ENCODE peak calls at places on chromosome 7, in five cellular contexts. P, A, B, Z and F are unnamed samples.

GRCh38 chr7:70193514-70193913 is 595.2 kb downstream of the AUTS2 start:
- DNase-seq in B (no peak), A (no peak), P (no peak), Z (peak; percentile 12), F (no peak)

GRCh38 chr7:108203433-108204002 is 73.4 kb upstream of the LAMB4 start:
- DNase-seq in P (no peak), Z (no peak), B (no peak), A (no peak), F (no peak)

GRCh38 chr7:75734586-75735047 is 4.1 kb downstream of the HIP1 start:
- DNase-seq in A (no peak), Z (no peak), P (no peak), B (no peak), F (no peak)

GRCh38 chr7:147756290-147756689 is 834.3 kb upstream of the C7orf33 start:
- DNase-seq in P (no peak), A (no peak), B (no peak), Z (no peak), F (no peak)

GRCh38 chr7:38929460-38930171 is 20.6 kb upstream of the VPS41 start:
- DNase-seq in B (no peak), A (no peak), Z (peak; percentile 74), P (no peak), F (no peak)

GRCh38 chr7:104552102-104552501 is 223.7 kb downstream of the LHFPL3 start:
- DNase-seq in B (peak; percentile 51), A (no peak), Z (peak; percentile 25), P (no peak), F (no peak)

GRCh38 chr7:85851571-85852193 is 664.8 kb upstream of the SEMA3D start:
- DNase-seq in P (no peak), A (no peak), B (no peak), Z (peak; percentile 33), F (no peak)

GRCh38 chr7:10838205-10838604 is 135.5 kb upstream of the PHF14 start:
- DNase-seq in Z (no peak), B (no peak), A (no peak), P (no peak), F (no peak)

GRCh38 chr7:67377939-67378862 is 381.6 kb downstream of the TYW1 start:
- DNase-seq in P (peak; percentile 8), Z (peak; percentile 31), A (peak; percentile 52), B (peak; percentile 77), F (no peak)

GRCh38 chr7:5646846-5647245 is 134.6 kb downstream of the RNF216 start:
- DNase-seq in B (no peak), P (no peak), Z (no peak), A (no peak), F (no peak)

GRCh38 chr7:115477193-115477651 is 553.3 kb downstream of the TFEC start:
- DNase-seq in P (no peak), Z (no peak), B (no peak), A (no peak), F (no peak)

GRCh38 chr7:57198801-57199200 is 66.6 kb upstream of the ZNF479 start:
- DNase-seq in A (no peak), P (no peak), Z (no peak), B (peak; percentile 1), F (no peak)

GRCh38 chr7:20374391-20374790 is 43.7 kb downstream of the ITGB8 start:
- DNase-seq in B (no peak), A (no peak), Z (no peak), P (no peak), F (no peak)

GRCh38 chr7:128210036-128210347 is 31.1 kb upstream of the LEP start:
- DNase-seq in Z (no peak), P (no peak), B (no peak), A (no peak), F (no peak)

GRCh38 chr7:29147821-29148220 is 1.5 kb upstream of the CPVL start:
- DNase-seq in A (no peak), B (no peak), Z (no peak), P (no peak), F (no peak)

GRCh38 chr7:47153571-47153970 is 428.3 kb downstream of the TNS3 start:
- DNase-seq in B (no peak), Z (no peak), A (no peak), P (no peak), F (no peak)

GRCh38 chr7:108584211-108584610 is 14.5 kb downstream of the DNAJB9 start:
- DNase-seq in B (no peak), A (no peak), P (no peak), Z (peak; percentile 16), F (no peak)

GRCh38 chr7:151167197-151167911 is at the start of gene GBX1:
- DNase-seq in P (no peak), A (no peak), B (peak; percentile 56), Z (no peak), F (no peak)